ENCODE peak calls at places on chromosomes 2 and 18, in nine cellular contexts. Y is cardiac fibroblast, E is choroid plexus epithelial cell, A is GM12865, J is fibroblast of the aortic adventitia, X is A549, D is HFF-Myc, H is lower leg skin, F is tibial artery. R is an unnamed sample.

GRCh38 chr2:167127135-167127534 is 238.9 kb downstream of the XIRP2 start:
- DNase-seq in Y (peak; percentile 45), E (peak; percentile 75), A (peak; percentile 4), J (peak; percentile 66), X (no peak), D (no peak), H (no peak), F (no peak), R (peak; percentile 63)

GRCh38 chr2:43218550-43219382 is 7.6 kb downstream of the ZFP36L2 start:
- DNase-seq in Y (peak; percentile 30), E (peak; percentile 19), A (peak; percentile 87), J (peak; percentile 36), X (no peak), D (no peak), H (peak; percentile 94), F (peak; percentile 81), R (peak; percentile 18)

GRCh38 chr2:95799892-95800291 is 191.7 kb downstream of the ANKRD36C start:
- DNase-seq in Y (no peak), E (no peak), A (no peak), J (no peak), X (no peak), D (no peak), H (no peak), F (no peak), R (no peak)

GRCh38 chr2:183037281-183037659 is 987 bp downstream of the NCKAP1 start:
- DNase-seq in Y (peak; percentile 41), E (peak; percentile 61), A (no peak), J (peak; percentile 53), X (no peak), D (no peak), H (no peak), F (no peak), R (peak; percentile 38)

GRCh38 chr2:183292028-183292427 is 167.8 kb downstream of the NUP35 start:
- DNase-seq in Y (no peak), E (peak; percentile 24), A (no peak), J (no peak), X (no peak), D (no peak), H (no peak), F (no peak), R (no peak)

GRCh38 chr2:55047677-55048299 is 2.5 kb downstream of the RTN4 start:
- DNase-seq in Y (peak; percentile 40), E (peak; percentile 61), A (peak; percentile 57), J (peak; percentile 51), X (no peak), D (no peak), H (no peak), F (no peak), R (peak; percentile 67)

GRCh38 chr2:11833601-11834000 is 87.2 kb downstream of the LPIN1 start:
- DNase-seq in Y (peak; percentile 29), E (peak; percentile 26), A (no peak), J (peak; percentile 91), X (no peak), D (peak; percentile 37), H (no peak), F (no peak), R (peak; percentile 32)

GRCh38 chr18:58541137-58541788 is 87.6 kb downstream of the ALPK2 start:
- DNase-seq in Y (peak; percentile 22), E (peak; percentile 65), A (peak; percentile 92), J (no peak), X (no peak), D (peak; percentile 9), H (no peak), F (no peak), R (peak; percentile 31)

GRCh38 chr2:12884713-12885282 is 168.1 kb downstream of the TRIB2 start:
- DNase-seq in Y (peak; percentile 86), E (peak; percentile 60), A (no peak), J (peak; percentile 76), X (no peak), D (no peak), H (peak; percentile 91), F (peak; percentile 78), R (peak; percentile 72)

GRCh38 chr2:199932312-199932855 is 21.3 kb downstream of the C2orf69 start:
- DNase-seq in Y (peak; percentile 16), E (peak; percentile 43), A (no peak), J (no peak), X (no peak), D (no peak), H (no peak), F (no peak), R (no peak)

GRCh38 chr2:118945921-118946320 is 3.9 kb downstream of the MARCO start:
- DNase-seq in Y (no peak), E (no peak), A (no peak), J (no peak), X (no peak), D (no peak), H (no peak), F (no peak), R (no peak)

GRCh38 chr2:204452464-204453023 is 92.7 kb upstream of the PARD3B start:
- DNase-seq in Y (peak; percentile 89), E (peak; percentile 96), A (no peak), J (peak; percentile 85), X (peak; percentile 58), D (peak; percentile 99), H (no peak), F (no peak), R (peak; percentile 94)

GRCh38 chr2:204454672-204455380 is 90.4 kb upstream of the PARD3B start:
- DNase-seq in Y (no peak), E (no peak), A (no peak), J (no peak), X (no peak), D (no peak), H (no peak), F (no peak), R (no peak)

GRCh38 chr2:204451766-204452165 is 93.5 kb upstream of the PARD3B start:
- DNase-seq in Y (no peak), E (no peak), A (no peak), J (no peak), X (no peak), D (no peak), H (no peak), F (no peak), R (no peak)

DNA sequence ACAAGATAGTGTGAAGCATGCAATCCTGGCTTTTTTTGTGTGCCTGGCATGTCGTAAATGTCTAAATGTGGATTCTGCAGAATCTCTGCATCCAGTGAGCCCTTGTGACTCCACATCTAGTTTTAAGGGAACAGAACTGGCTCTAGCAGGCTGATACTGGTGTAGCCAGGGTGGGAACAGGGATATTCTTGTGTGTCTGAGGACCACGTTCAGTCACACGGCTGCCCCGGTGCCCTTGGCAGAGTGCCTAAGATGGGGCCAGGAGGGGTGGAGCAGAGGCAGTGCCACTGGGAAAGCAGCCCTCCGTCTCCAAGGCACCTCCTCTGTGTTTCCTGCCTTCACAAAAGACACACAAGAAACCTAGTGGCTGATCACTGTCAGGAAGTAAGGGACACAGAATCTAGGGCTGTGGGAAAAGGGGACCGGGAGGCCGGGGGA is 91.5 kb upstream of the PARD3B start:
- DNase-seq in Y (peak; percentile 25), E (peak; percentile 10), A (no peak), J (peak; percentile 23), X (peak; percentile 6), D (peak; percentile 40), H (no peak), F (peak; percentile 84), R (peak; percentile 26)
- H3K4me3 ChIP-seq in Y (no peak overlapping the region), E (no peak overlapping the region), A (no peak overlapping the region), J (no peak overlapping the region), X (no peak overlapping the region), D (no peak overlapping the region), H (no peak overlapping the region), F (no peak overlapping the region), R (no peak overlapping the region)

DNA sequence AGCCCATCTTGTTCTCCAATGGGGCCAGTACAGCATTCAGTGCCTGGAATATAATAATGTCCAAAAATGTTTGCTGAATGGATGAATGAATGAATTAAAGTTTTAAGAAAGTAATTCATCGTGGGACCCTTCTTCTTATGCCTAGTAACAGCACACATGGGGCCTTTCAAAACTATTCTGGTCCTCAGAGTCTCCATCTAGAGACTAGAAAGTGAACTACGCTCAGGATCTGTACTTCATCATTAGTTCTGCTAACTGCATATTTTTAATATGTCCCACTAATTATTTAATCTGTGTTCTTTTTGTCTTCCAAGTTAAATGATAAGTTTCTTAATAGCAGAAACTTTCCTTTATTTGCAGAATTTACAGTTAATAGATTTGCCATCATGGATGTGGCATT is 172.5 kb downstream of the SMAD2 start:
- DNase-seq in Y (no peak), E (peak; percentile 33), A (no peak), J (no peak), X (no peak), D (no peak), H (no peak), F (no peak), R (peak; percentile 12)
- TF ChIP-seq CTCF in Y (peak; percentile 45), E (peak; percentile 46), A (peak; percentile 23), J (peak; percentile 41), X (no peak), D (peak; percentile 34), H (no peak), F (no peak), R (peak; percentile 39)

DNA sequence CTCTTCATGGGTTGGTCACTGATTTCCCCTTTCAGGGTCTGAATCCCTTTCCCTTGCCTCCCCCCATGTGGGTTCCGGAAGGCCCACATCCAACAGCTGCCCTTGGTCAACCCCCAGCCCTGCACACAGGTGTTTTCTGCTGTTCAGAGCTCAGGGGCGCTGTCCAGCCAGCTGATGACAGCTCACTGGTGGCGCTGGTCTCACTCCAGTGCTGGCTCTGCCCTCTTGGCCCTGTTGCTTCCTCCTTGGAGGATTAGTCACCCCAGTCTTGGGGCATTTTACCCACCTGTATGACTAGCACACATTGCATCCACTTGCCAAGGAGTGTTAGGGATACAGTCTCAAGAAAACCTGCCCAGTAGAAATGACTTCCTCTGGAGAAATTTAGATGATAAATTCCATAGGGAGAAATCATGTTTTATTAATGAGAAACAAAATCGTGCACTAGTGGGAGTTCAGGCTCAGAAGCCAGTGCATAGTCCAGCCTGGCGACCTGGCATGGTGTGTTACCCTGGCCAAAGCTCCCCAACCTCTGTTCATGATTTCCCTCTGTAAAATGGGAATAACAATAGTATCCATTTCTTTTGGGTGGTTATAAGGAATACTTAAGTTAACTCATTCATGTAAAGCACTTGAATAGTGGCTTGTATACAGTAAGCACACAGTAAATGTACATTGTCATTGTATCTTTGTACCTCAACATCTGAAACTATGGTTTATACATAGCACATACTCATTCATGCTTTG is 21.6 kb downstream of the CRIM1 start:
- DNase-seq in Y (no peak), E (no peak), A (no peak), J (no peak), X (peak; percentile 79), D (no peak), H (peak; percentile 82), F (no peak), R (no peak)
- H3K4me3 ChIP-seq in Y (no peak overlapping the region), E (no peak overlapping the region), A (no peak overlapping the region), J (no peak overlapping the region), X (peak overlapping the region; percentile 17), D (no peak overlapping the region), H (no peak overlapping the region), F (no peak overlapping the region), R (no peak overlapping the region)

DNA sequence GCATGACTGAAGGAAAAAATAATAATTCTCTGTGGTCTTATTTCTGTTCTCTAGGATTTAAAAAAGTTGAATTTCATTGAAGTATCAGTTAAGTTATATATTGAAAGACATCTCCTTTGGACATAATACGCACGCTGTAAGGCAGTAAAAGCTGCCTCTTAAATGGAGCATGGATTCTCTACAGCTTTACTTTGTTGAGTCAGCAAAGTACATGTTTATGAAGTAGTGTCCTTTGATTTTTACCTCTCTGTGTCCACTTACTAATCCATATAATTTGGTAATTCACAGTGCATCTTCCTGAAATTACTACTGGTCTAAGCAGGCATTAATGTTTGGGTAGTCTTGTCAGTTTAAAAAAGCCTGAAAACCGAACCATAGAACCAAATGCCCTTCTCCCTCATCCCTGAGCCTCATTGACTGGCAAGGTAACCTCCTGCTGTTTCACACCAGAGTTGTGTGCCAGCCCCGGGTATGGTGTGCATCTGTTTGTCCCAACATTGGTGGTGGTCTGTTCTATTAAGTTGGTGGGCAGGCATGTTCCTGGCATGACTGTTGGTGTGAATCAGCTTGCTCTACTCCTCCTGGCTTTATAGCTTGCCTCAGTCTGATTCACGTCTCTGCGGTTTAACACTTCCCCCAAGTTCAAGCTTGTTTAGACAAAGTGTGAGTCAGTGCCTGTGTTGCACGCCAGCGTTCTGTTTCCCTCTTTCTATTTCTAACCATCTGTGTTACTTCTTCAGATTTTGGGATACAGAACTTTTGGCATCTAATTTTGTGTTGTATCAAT is 71.0 kb upstream of the ITM2C start:
- DNase-seq in Y (peak; percentile 97), E (peak; percentile 99), A (peak; percentile 66), J (peak; percentile 96), X (peak; percentile 27), D (peak; percentile 99), H (peak; percentile 91), F (peak; percentile 91), R (peak; percentile 99)
- TF ChIP-seq CTCF in Y (no peak), E (peak; percentile 6), A (no peak), J (no peak), X (no peak), D (no peak), H (no peak), F (no peak), R (no peak)

R was measured in fibroblast of pulmonary artery.